ENCODE peak calls at places on chromosome 3, in six cellular contexts. Y, S, I, F, T and D are unnamed samples. For H3K4me1 and H3K27me3, the result is how much of the 10 kb centered on the place peaks cover.

GRCh38 chr3:27685474-27685873 is 36.6 kb downstream of the EOMES start:
- DNase-seq in T (no peak), F (no peak), S (no peak), I (no peak), Y (no peak), D (no peak)

GRCh38 chr3:45407634-45408033 is 19.3 kb downstream of the LARS2 start:
- DNase-seq in Y (no peak), F (no peak), I (no peak), T (no peak), S (no peak), D (no peak)

GRCh38 chr3:72485649-72486048 is 362.6 kb downstream of the SHQ1 start:
- DNase-seq in S (peak), F (no peak), I (no peak), T (peak), Y (peak), D (no peak)

GRCh38 chr3:41715376-41715775 is 246.5 kb downstream of the ULK4 start:
- DNase-seq in T (no peak), S (no peak), Y (no peak), I (no peak), F (no peak), D (no peak)

GRCh38 chr3:136036306-136036705 is 70.8 kb downstream of the PPP2R3A start:
- DNase-seq in Y (no peak), T (no peak), F (no peak), S (no peak), I (no peak), D (no peak)

GRCh38 chr3:72683068-72683467 is 165.2 kb downstream of the SHQ1 start:
- DNase-seq in T (no peak), S (no peak), I (peak), Y (no peak), F (no peak), D (no peak)

GRCh38 chr3:132561003-132561402 is 36.1 kb upstream of the ACKR4 start:
- DNase-seq in F (no peak), T (no peak), I (peak), S (no peak), Y (no peak), D (no peak)

GRCh38 chr3:185216587-185216918 is 37.3 kb downstream of the EHHADH start:
- DNase-seq in S (peak), I (no peak), Y (peak), F (no peak), T (no peak), D (no peak)

GRCh38 chr3:104397713-104398112 is 969.0 kb upstream of the ALCAM start:
- DNase-seq in I (no peak), F (no peak), Y (no peak), S (no peak), T (no peak), D (no peak)

GRCh38 chr3:137709011-137709601 is 55.0 kb upstream of the SOX14 start:
- DNase-seq in I (peak), T (no peak), F (no peak), Y (no peak), S (no peak), D (no peak)

GRCh38 chr3:126473292-126474168 is 2.2 kb downstream of the ZXDC start:
- DNase-seq in F (no peak), Y (peak), T (no peak), S (no peak), I (no peak), D (peak)

DNA sequence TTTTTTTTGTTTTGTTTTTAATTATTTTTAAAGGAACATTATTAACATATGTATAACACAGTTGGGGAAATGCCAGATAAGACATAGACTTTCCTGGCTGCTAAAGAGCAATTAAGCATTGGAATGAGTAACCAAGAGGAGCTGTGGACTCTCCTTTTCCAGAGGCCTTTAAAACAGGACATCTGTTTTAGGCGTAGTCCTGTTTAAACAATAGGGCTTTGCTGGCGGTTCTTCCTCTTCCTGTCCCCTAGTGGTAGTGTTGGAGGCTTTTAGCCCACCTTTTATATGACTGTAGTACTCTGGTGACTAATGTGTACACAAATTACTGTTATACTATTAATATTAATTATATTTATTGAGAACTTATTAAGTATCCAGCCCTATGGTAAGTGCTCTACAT is 81.9 kb downstream of the PPARG start:
- DNase-seq in S (peak), Y (peak), F (no peak), I (peak), T (peak), D (peak)
- H3K4me1 ChIP-seq in S (under half), Y (under half), F (under half), I (under half), T (under half), D (under half)

DNA sequence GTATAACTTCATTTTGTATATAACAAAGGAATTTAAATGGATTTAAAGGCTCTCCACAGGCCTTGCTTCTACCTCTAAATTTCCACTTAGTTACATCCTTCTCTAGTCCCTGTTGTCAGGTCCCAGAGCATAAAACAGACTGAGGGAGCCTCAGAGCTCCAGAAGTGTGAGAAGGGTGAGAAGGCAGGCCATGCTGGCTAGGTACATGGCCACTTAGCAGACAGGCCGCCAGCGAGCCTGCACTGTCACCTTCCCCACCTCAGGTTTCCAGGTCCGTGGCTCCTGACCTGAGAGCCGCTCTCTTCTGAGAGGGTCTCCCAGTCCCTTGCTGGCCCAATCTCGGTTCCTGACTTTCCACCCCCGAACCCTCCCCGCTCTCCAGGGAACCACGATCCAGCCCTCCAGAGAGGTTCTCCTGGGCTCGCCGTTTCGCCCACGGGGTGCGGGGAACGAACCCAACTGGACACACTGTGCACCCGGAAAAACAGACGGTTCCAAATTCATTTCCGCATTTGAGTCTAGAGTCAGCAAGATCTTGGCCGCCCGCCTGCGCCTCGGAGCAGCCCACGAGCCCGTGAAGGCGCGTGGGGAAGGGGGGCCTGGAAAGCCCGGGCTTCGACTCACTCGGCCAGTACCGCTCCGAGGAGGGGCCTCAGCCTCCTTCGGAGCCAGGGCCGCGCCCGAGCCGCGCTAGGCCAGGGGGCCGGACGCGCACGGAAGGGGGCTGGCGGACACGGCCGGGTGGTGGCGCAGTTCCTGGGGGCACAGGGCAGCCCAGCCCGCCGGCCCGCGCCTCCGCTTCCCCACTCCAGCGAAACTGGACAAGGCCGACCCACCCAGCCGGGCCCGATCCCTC is 16.7 kb upstream of the SOX2 start:
- DNase-seq in F (peak), Y (no peak), S (peak), I (peak), T (no peak), D (no peak)
- H3K4me3 ChIP-seq in F (peak), Y (peak), S (peak), I (peak), T (no peak), D (no peak)

DNA sequence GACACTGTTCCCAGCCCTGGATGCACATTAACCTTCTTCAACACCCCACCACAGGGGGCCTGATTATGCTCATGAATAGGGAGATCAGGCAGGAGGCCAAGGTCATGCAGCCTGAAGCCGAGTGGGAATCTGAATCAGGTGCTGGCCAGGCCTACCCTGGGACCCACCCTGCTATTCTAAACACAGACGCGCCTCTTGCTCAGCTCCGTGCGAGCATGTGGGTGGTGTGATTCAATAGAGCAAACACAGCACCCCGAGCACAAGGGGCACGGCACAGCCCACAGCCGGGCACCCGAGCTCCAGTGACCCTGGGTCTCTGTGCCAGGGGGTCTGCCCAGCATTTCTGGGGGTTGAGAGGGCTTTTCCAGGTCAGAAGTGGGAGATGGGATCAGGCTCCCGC is 24.6 kb upstream of the GRIP2 start:
- DNase-seq in S (no peak), I (no peak), F (peak), Y (no peak), T (no peak), D (no peak)
- H3K27me3 ChIP-seq in S (under half), I (under half), F (under half), Y (half or more), T (under half), D (under half)

DNA sequence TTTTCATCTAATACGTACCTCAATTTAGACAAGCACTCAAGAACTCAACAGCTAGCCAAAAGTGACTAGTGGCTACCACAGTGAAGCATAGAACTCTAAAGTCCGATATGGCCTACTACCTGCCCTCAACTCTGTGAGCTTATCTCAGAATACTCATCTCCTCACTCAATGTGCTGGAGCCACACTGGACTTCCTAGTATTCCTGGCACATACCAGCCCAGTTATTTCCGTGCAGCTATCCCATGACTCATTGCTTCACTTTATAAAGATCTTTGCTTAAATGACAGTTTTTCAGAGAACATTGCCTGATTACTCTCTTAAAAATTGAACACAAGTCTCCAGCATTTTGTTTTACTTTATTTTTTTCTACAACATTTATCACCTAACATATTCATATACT is 524.7 kb downstream of the PYDC2 start:
- DNase-seq in F (no peak), Y (no peak), I (no peak), S (no peak), T (no peak), D (no peak)
- H3K4me1 ChIP-seq in F (under half), Y (under half), I (under half), S (under half), T (under half), D (under half)

DNA sequence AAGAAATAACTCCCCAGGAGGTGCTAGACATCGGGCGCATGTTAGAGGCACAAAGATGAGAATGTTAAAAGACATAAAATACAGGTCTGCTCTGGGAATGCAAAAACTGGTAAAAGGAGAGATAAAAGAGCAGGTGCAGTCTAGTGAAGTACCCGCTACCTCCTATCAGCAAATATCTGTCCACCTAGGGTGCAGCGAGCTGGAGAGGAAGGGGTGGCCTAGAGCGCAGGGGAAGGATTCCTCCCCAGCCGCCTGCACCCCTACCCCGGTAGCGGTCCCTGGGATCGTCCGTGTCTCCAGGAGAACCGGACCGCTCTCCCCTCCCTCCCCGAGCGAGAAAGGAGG is 230 bp upstream of the ZNF662 start:
- DNase-seq in F (no peak), I (no peak), Y (no peak), T (no peak), S (no peak), D (no peak)
- H3K4me3 ChIP-seq in F (peak), I (no peak), Y (no peak), T (peak), S (no peak), D (no peak)

GRCh38 chr3:147365196-147366115 is 40.9 kb downstream of the ZIC4 start:
- DNase-seq in S (no peak), F (no peak), I (no peak), T (no peak), Y (no peak), D (no peak)
- H3K27me3 ChIP-seq in S (half or more), F (under half), I (half or more), T (half or more), Y (half or more), D (half or more)